ENCODE peak calls at places on chromosomes 2 and 18, in five cellular contexts. A is nephron progenitor cell; P is activated CD4-positive, alpha-beta T cell treated with anti-CD3 and anti-CD28 coated beads for 48 hours; N is small intestine; G is T1000. H is an unnamed sample.
A peak's percentile ranks its signal among the peaks of the same experiment; 100 is the strongest.

GRCh38 chr18:45373286-45373880 is 241.9 kb upstream of the SLC14A2 start:
- DNase-seq in A (no peak), P (no peak), N (no peak), G (no peak), H (no peak)

GRCh38 chr2:47769318-47769717 is 13.6 kb upstream of the MSH6 start:
- DNase-seq in A (no peak), P (no peak), N (no peak), G (no peak), H (no peak)

GRCh38 chr2:67626076-67626475 is 228.9 kb downstream of the ETAA1 start:
- DNase-seq in A (no peak), P (no peak), N (no peak), G (no peak), H (no peak)

GRCh38 chr2:172381275-172381608 is 46.1 kb upstream of the ITGA6 start:
- DNase-seq in A (no peak), P (no peak), N (no peak), G (no peak), H (no peak)

GRCh38 chr2:236675051-236675450 is 105.4 kb downstream of the ACKR3 start:
- DNase-seq in A (no peak), P (no peak), N (no peak), G (no peak), H (no peak)

GRCh38 chr18:52869942-52870907 is 530.2 kb downstream of the DCC start:
- DNase-seq in A (peak; percentile 5), P (no peak), N (no peak), G (no peak), H (no peak)

GRCh38 chr18:48675912-48676311 is 137.1 kb downstream of the CTIF start:
- DNase-seq in A (no peak), P (no peak), N (no peak), G (no peak), H (peak; percentile 22)

GRCh38 chr2:68253211-68254068 is 1.1 kb upstream of the PPP3R1 start:
- DNase-seq in A (no peak), P (peak; percentile 23), N (peak; percentile 34), G (no peak), H (no peak)

GRCh38 chr2:224882291-224883171 is 159.7 kb downstream of the DOCK10 start:
- DNase-seq in A (no peak), P (no peak), N (no peak), G (no peak), H (no peak)

GRCh38 chr2:158024288-158024898 is 77.3 kb upstream of the UPP2 start:
- DNase-seq in A (peak; percentile 66), P (peak; percentile 68), N (peak; percentile 62), G (peak; percentile 16), H (peak; percentile 37)

GRCh38 chr2:232634319-232635150 is 1.1 kb downstream of the EFHD1 start:
- DNase-seq in A (peak; percentile 50), P (no peak), N (no peak), G (no peak), H (peak; percentile 36)

GRCh38 chr2:76953733-76954347 is 568.3 kb downstream of the LRRTM4 start:
- DNase-seq in A (peak; percentile 49), P (no peak), N (peak; percentile 42), G (peak; percentile 14), H (no peak)

GRCh38 chr2:43459455-43459854 is 136.4 kb downstream of the THADA start:
- DNase-seq in A (no peak), P (no peak), N (no peak), G (no peak), H (no peak)

GRCh38 chr18:50401888-50402287 is 27.0 kb downstream of the SKA1 start:
- DNase-seq in A (peak; percentile 75), P (peak; percentile 53), N (peak; percentile 61), G (peak; percentile 1), H (no peak)

GRCh38 chr18:78687736-78688135 is 291.9 kb upstream of the SALL3 start:
- DNase-seq in A (no peak), P (no peak), N (no peak), G (no peak), H (no peak)

GRCh38 chr2:112881217-112882000 is 29.6 kb upstream of the IL37 start:
- DNase-seq in A (no peak), P (peak; percentile 48), N (no peak), G (peak; percentile 23), H (peak; percentile 60)

GRCh38 chr2:13605266-13605665 is 888.5 kb downstream of the TRIB2 start:
- DNase-seq in A (no peak), P (no peak), N (no peak), G (no peak), H (no peak)

GRCh38 chr2:39033980-39034379 is 86.9 kb downstream of the SOS1 start:
- DNase-seq in A (no peak), P (no peak), N (no peak), G (no peak), H (no peak)

GRCh38 chr2:237438082-237438925 is 24.3 kb upstream of the COL6A3 start:
- DNase-seq in A (no peak), P (no peak), N (peak; percentile 55), G (no peak), H (no peak)

H was measured in dorsolateral prefrontal cortex.